ENCODE peak calls at places on chromosomes 16 and 17, in nine cellular contexts. Y is left ventricle myocardium inferior; V is neural crest cell; R is CD8-positive, alpha-beta T cell; P is SK-N-SH; A is fibroblast of pulmonary artery; T is ovary; D is tibial nerve; U is MM.1S. W is an unnamed sample.

GRCh38 chr16:50696575-50697420 is 3.4 kb downstream of the NOD2 start:
- DNase-seq in Y (peak), V (no peak), R (no peak), P (no peak), A (peak), T (peak), D (peak), U (peak), W (no peak)

GRCh38 chr16:63289834-63290460 is 1253.7 kb upstream of the CDH8 start:
- DNase-seq in Y (no peak), V (peak), R (no peak), P (peak), A (peak), T (no peak), D (no peak), U (peak), W (peak)

GRCh38 chr17:47957591-47958490 is at the start of gene PRR15L:
- DNase-seq in Y (no peak), V (no peak), R (no peak), P (no peak), A (no peak), T (no peak), D (no peak), U (peak), W (no peak)

GRCh38 chr17:46212634-46213435 is 19.6 kb upstream of the KANSL1 start:
- DNase-seq in Y (no peak), V (peak), R (peak), P (peak), A (peak), T (peak), D (peak), U (peak), W (peak)

GRCh38 chr16:14286381-14287230 is 215.5 kb downstream of the MRTFB start:
- DNase-seq in Y (no peak), V (no peak), R (no peak), P (no peak), A (peak), T (no peak), D (no peak), U (no peak), W (no peak)

GRCh38 chr16:87391324-87391949 is 699 bp upstream of the MAP1LC3B start:
- DNase-seq in Y (peak), V (peak), R (no peak), P (no peak), A (peak), T (peak), D (peak), U (no peak), W (no peak)

GRCh38 chr17:59371426-59372099 is 40.1 kb downstream of the YPEL2 start:
- DNase-seq in Y (peak), V (no peak), R (no peak), P (no peak), A (peak), T (no peak), D (peak), U (no peak), W (no peak)

GRCh38 chr17:21106316-21106715 is 20.4 kb upstream of the DHRS7B start:
- DNase-seq in Y (no peak), V (no peak), R (no peak), P (no peak), A (no peak), T (no peak), D (no peak), U (no peak), W (no peak)

GRCh38 chr17:36848008-36848902 is 89.0 kb upstream of the LHX1 start:
- DNase-seq in Y (no peak), V (no peak), R (no peak), P (no peak), A (peak), T (no peak), D (no peak), U (no peak), W (no peak)

GRCh38 chr16:11361043-11361442 is 15.8 kb downstream of the RMI2 start:
- DNase-seq in Y (no peak), V (no peak), R (no peak), P (no peak), A (no peak), T (no peak), D (no peak), U (no peak), W (no peak)

GRCh38 chr16:13936596-13937081 is 16.7 kb downstream of the ERCC4 start:
- DNase-seq in Y (no peak), V (no peak), R (no peak), P (no peak), A (peak), T (no peak), D (no peak), U (no peak), W (no peak)

GRCh38 chr16:4570086-4570485 is 13.9 kb downstream of the C16orf96 start:
- DNase-seq in Y (no peak), V (no peak), R (no peak), P (no peak), A (no peak), T (no peak), D (no peak), U (peak), W (no peak)

GRCh38 chr17:57585341-57586098 is 159.6 kb downstream of the CCDC182 start:
- DNase-seq in Y (no peak), V (no peak), R (no peak), P (peak), A (no peak), T (no peak), D (no peak), U (no peak), W (no peak)

GRCh38 chr17:81223758-81224122 is 975 bp upstream of the CEP131 start:
- DNase-seq in Y (no peak), V (no peak), R (no peak), P (no peak), A (no peak), T (no peak), D (no peak), U (no peak), W (no peak)

GRCh38 chr16:68739964-68740627 is 3.0 kb downstream of the CDH1 start:
- DNase-seq in Y (no peak), V (no peak), R (no peak), P (no peak), A (no peak), T (no peak), D (no peak), U (no peak), W (no peak)

GRCh38 chr17:76072149-76072858 is at the start of gene SRP68:
- DNase-seq in Y (peak), V (peak), R (peak), P (peak), A (peak), T (peak), D (peak), U (peak), W (peak)

GRCh38 chr17:27808629-27809028 is 8.3 kb upstream of the NOS2 start:
- DNase-seq in Y (no peak), V (no peak), R (no peak), P (no peak), A (no peak), T (no peak), D (no peak), U (no peak), W (no peak)

GRCh38 chr17:31488264-31488981 is 96.9 kb downstream of the RAB11FIP4 start:
- DNase-seq in Y (no peak), V (no peak), R (no peak), P (peak), A (no peak), T (peak), D (no peak), U (peak), W (no peak)

GRCh38 chr17:32998111-32998892 is 6.7 kb downstream of the SPACA3 start:
- DNase-seq in Y (peak), V (peak), R (peak), P (peak), A (peak), T (peak), D (peak), U (peak), W (peak)

GRCh38 chr17:15436399-15437369 is 30.7 kb downstream of the CDRT4 start:
- DNase-seq in Y (peak), V (no peak), R (no peak), P (no peak), A (peak), T (peak), D (peak), U (no peak), W (no peak)

GRCh38 chr17:75116681-75117080 is 6.9 kb downstream of the ARMC7 start:
- DNase-seq in Y (no peak), V (no peak), R (no peak), P (no peak), A (no peak), T (no peak), D (no peak), U (no peak), W (no peak)

GRCh38 chr16:57489229-57489628 is 2.9 kb upstream of the DOK4 start:
- DNase-seq in Y (peak), V (no peak), R (no peak), P (no peak), A (no peak), T (no peak), D (peak), U (no peak), W (no peak)

GRCh38 chr17:29764217-29764616 is 141.5 kb upstream of the CORO6 start:
- DNase-seq in Y (no peak), V (no peak), R (no peak), P (no peak), A (no peak), T (no peak), D (no peak), U (no peak), W (no peak)

GRCh38 chr16:89945654-89946053 is 2.9 kb upstream of the DEF8 start:
- DNase-seq in Y (no peak), V (no peak), R (no peak), P (no peak), A (no peak), T (no peak), D (no peak), U (no peak), W (no peak)
- TF ChIP-seq CTCF in Y (no peak), V (no peak), R (no peak), P (no peak), A (no peak), T (no peak), D (no peak), U (no peak), W (no peak)

GRCh38 chr16:84746231-84746630 is 46.4 kb downstream of the USP10 start:
- DNase-seq in Y (no peak), V (no peak), R (no peak), P (no peak), A (no peak), T (no peak), D (no peak), U (no peak), W (no peak)

GRCh38 chr16:84746875-84747274 is 47.1 kb downstream of the USP10 start:
- DNase-seq in Y (no peak), V (no peak), R (no peak), P (no peak), A (no peak), T (no peak), D (no peak), U (no peak), W (no peak)

GRCh38 chr16:84749815-84750214 is 50.0 kb downstream of the USP10 start:
- DNase-seq in Y (no peak), V (no peak), R (no peak), P (no peak), A (no peak), T (no peak), D (no peak), U (no peak), W (no peak)

GRCh38 chr16:84751241-84751640 is 51.4 kb downstream of the USP10 start:
- DNase-seq in Y (no peak), V (no peak), R (no peak), P (no peak), A (no peak), T (no peak), D (no peak), U (no peak), W (no peak)

GRCh38 chr16:84749072-84749471 is 49.3 kb downstream of the USP10 start:
- DNase-seq in Y (no peak), V (no peak), R (no peak), P (no peak), A (no peak), T (no peak), D (no peak), U (no peak), W (no peak)
- TF ChIP-seq CTCF in Y (no peak), V (no peak), R (no peak), P (peak), A (no peak), T (no peak), D (no peak), U (no peak), W (no peak)

GRCh38 chr17:4263282-4264215 is at the start of gene ANKFY1:
- DNase-seq in Y (peak), V (peak), R (peak), P (peak), A (peak), T (peak), D (peak), U (peak), W (peak)
- TF ChIP-seq CTCF in Y (no peak), V (no peak), R (no peak), P (peak), A (no peak), T (no peak), D (no peak), U (no peak), W (no peak)

GRCh38 chr16:84504420-84505248 is at the start of gene MEAK7:
- DNase-seq in Y (peak), V (peak), R (peak), P (peak), A (peak), T (peak), D (peak), U (peak), W (peak)
- TF ChIP-seq CTCF in Y (no peak), V (no peak), R (no peak), P (peak), A (no peak), T (peak), D (no peak), U (no peak), W (no peak)

W was measured in mesothelial cell of epicardium.